ENCODE peak calls at places on chromosomes 7 and 10, in five cellular contexts. E, W, H, C and O are unnamed samples.

GRCh38 chr10:60666221-60666620 is 112.1 kb upstream of the CDK1 start:
- DNase-seq in E (no peak), C (no peak), H (no peak), W (no peak), O (peak; percentile 20)

GRCh38 chr10:78847486-78847885 is 221.3 kb upstream of the ZMIZ1 start:
- DNase-seq in W (no peak), H (no peak), E (no peak), C (no peak), O (no peak)

GRCh38 chr10:48233643-48234042 is 40.9 kb downstream of the FRMPD2 start:
- DNase-seq in W (no peak), E (no peak), H (no peak), C (no peak), O (no peak)

GRCh38 chr7:18975276-18975675 is 142.2 kb downstream of the TWIST1 start:
- DNase-seq in W (no peak), E (no peak), H (no peak), C (no peak), O (no peak)

GRCh38 chr10:69088801-69089501 is 1.0 kb downstream of the SRGN start:
- DNase-seq in H (peak; percentile 49), E (peak; percentile 87), W (no peak), C (peak; percentile 81), O (no peak)

GRCh38 chr7:32618987-32619386 is 123.7 kb downstream of the AVL9 start:
- DNase-seq in E (no peak), H (no peak), C (peak; percentile 21), W (no peak), O (no peak)

GRCh38 chr7:67593807-67594206 is 597.2 kb downstream of the TYW1 start:
- DNase-seq in H (no peak), W (no peak), E (no peak), C (no peak), O (no peak)

GRCh38 chr7:128209229-128210035 is 31.6 kb upstream of the LEP start:
- DNase-seq in H (peak; percentile 77), C (peak; percentile 63), E (peak; percentile 33), W (peak; percentile 88), O (peak; percentile 89)

GRCh38 chr10:79196470-79197461 is 128.0 kb downstream of the ZMIZ1 start:
- DNase-seq in C (peak; percentile 64), E (no peak), H (peak; percentile 69), W (peak; percentile 90), O (peak; percentile 88)

GRCh38 chr10:16011548-16011947 is 151.2 kb upstream of the MINDY3 start:
- DNase-seq in E (no peak), C (no peak), W (no peak), H (no peak), O (no peak)

GRCh38 chr7:42550706-42551470 is 313.9 kb upstream of the GLI3 start:
- DNase-seq in W (no peak), C (no peak), E (no peak), H (no peak), O (no peak)

GRCh38 chr10:16832351-16833080 is 15.3 kb upstream of the RSU1 start:
- DNase-seq in E (peak; percentile 78), W (no peak), C (peak; percentile 96), H (peak; percentile 49), O (no peak)

GRCh38 chr10:94194256-94194655 is 168.5 kb downstream of the NOC3L start:
- DNase-seq in C (peak; percentile 79), W (no peak), H (peak; percentile 63), E (no peak), O (peak; percentile 7)

GRCh38 chr7:24477807-24478655 is 95.2 kb upstream of the PALS2 start:
- DNase-seq in C (peak; percentile 84), E (peak; percentile 66), H (no peak), W (peak; percentile 49), O (peak; percentile 66)

GRCh38 chr10:112360308-112361270 is 13.3 kb upstream of the ACSL5 start:
- DNase-seq in H (peak; percentile 87), C (peak; percentile 79), E (no peak), W (no peak), O (no peak)

GRCh38 chr7:158784270-158784669 is 45.0 kb downstream of the ESYT2 start:
- DNase-seq in H (no peak), E (no peak), C (no peak), W (no peak), O (no peak)

GRCh38 chr7:122095642-122096041 is 48.4 kb downstream of the AASS start:
- DNase-seq in W (no peak), C (no peak), H (no peak), E (no peak), O (no peak)

GRCh38 chr7:65946895-65947294 is 35.1 kb downstream of the GUSB start:
- DNase-seq in W (no peak), C (peak; percentile 55), E (no peak), H (peak; percentile 11), O (no peak)